ENCODE peak calls at places on chromosomes 16 and 17, in five cellular contexts. P is OCI-LY7, A is cardiac fibroblast, F is body of pancreas, D is LNCaP clone FGC. C is an unnamed sample.

GRCh38 chr16:87431926-87432325 is 39.8 kb downstream of the MAP1LC3B start:
- DNase-seq in P (no peak), A (peak; percentile 84), F (peak; percentile 26), D (no peak), C (no peak)

GRCh38 chr16:77833906-77834599 is 45.7 kb downstream of the VAT1L start:
- DNase-seq in P (no peak), A (peak; percentile 86), F (no peak), D (no peak), C (no peak)

GRCh38 chr16:70592106-70592571 is 54.2 kb upstream of the IL34 start:
- DNase-seq in P (no peak), A (no peak), F (no peak), D (no peak), C (no peak)

GRCh38 chr16:58461640-58462039 is 38.3 kb upstream of the NDRG4 start:
- DNase-seq in P (no peak), A (no peak), F (no peak), D (no peak), C (no peak)

GRCh38 chr17:66331038-66331816 is 28.8 kb downstream of the PRKCA start:
- DNase-seq in P (no peak), A (no peak), F (no peak), D (no peak), C (no peak)

GRCh38 chr17:63498621-63499195 is 21.8 kb downstream of the ACE start:
- DNase-seq in P (no peak), A (peak; percentile 46), F (no peak), D (no peak), C (no peak)

GRCh38 chr17:82709676-82710498 is 6.6 kb upstream of the FN3KRP start:
- DNase-seq in P (no peak), A (no peak), F (no peak), D (no peak), C (no peak)

GRCh38 chr16:8869212-8869987 is 594 bp upstream of the CARHSP1 start:
- DNase-seq in P (peak; percentile 41), A (no peak), F (no peak), D (no peak), C (no peak)

GRCh38 chr17:59427425-59427921 is 96.0 kb downstream of the YPEL2 start:
- DNase-seq in P (no peak), A (peak; percentile 91), F (no peak), D (no peak), C (peak; percentile 54)

GRCh38 chr17:4483012-4483840 is 15.5 kb upstream of the SPNS2 start:
- DNase-seq in P (no peak), A (peak; percentile 25), F (peak; percentile 93), D (peak; percentile 80), C (no peak)

GRCh38 chr17:82848022-82848592 is 8.3 kb upstream of the ZNF750 start:
- DNase-seq in P (no peak), A (peak; percentile 12), F (peak; percentile 42), D (no peak), C (no peak)

GRCh38 chr17:565506-565905 is 149.1 kb downstream of the VPS53 start:
- DNase-seq in P (no peak), A (no peak), F (no peak), D (no peak), C (no peak)
- TF ChIP-seq CTCF in P (no peak), A (peak; percentile 8), F (no peak), D (no peak), C (no peak)

GRCh38 chr17:75271955-75272847 is 1.2 kb upstream of the MIF4GD start:
- DNase-seq in P (peak; percentile 76), A (peak; percentile 43), F (no peak), D (no peak), C (peak; percentile 47)
- TF ChIP-seq CTCF in P (peak; percentile 57), A (no peak), F (no peak), D (no peak), C (no peak)

GRCh38 chr17:16444258-16444886 is 29.0 kb downstream of the TRPV2 start:
- DNase-seq in P (no peak), A (no peak), F (peak; percentile 66), D (no peak), C (peak; percentile 61)

GRCh38 chr17:16447676-16448075 is 32.3 kb downstream of the TRPV2 start:
- DNase-seq in P (no peak), A (no peak), F (no peak), D (no peak), C (no peak)

GRCh38 chr17:16448490-16448889 is 33.1 kb downstream of the TRPV2 start:
- DNase-seq in P (no peak), A (no peak), F (no peak), D (no peak), C (no peak)

GRCh38 chr17:16449121-16449570 is 33.8 kb downstream of the TRPV2 start:
- DNase-seq in P (no peak), A (peak; percentile 56), F (no peak), D (no peak), C (no peak)

DNA sequence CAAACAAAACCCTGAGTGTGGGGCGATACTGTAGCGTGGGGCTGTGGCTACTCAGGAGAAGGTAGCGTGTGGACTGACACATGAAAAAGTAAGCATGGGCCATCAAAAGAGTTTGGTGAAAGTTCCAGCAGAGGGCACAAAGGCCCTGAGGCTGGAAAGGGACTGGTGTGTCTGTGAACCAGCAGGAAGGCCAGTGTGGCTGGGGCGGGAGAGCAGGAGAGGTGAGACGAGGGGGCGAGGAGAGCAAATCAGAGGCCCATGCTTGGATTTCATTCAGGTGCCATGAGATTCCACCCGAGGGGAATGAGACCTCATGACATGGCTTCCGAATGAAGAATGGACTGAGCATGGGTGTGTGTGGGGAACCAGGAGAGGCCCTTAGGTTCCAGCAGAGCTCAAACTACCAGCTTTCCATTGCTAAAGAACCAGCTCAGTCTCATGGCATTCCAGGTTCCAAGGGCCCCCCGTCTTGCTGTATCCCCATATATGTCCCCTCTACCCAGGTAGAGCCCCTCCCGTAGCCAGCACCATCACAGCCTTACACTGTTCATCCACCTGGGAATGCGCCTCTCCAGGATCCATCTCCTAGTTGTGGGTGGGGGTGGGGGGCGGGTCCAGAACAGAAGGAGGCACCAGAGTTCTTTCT is 31.1 kb downstream of the TRPV2 start:
- DNase-seq in P (no peak), A (no peak), F (no peak), D (no peak), C (no peak)
- TF ChIP-seq CTCF in P (peak; percentile 28), A (no peak), F (no peak), D (no peak), C (no peak)

GRCh38 chr16:22948603-22949368 is 134.8 kb downstream of the HS3ST2 start:
- DNase-seq in P (peak; percentile 65), A (peak; percentile 64), F (peak; percentile 79), D (peak; percentile 69), C (peak; percentile 62)
- TF ChIP-seq CTCF in P (peak; percentile 92), A (peak; percentile 61), F (peak; percentile 91), D (peak; percentile 89), C (peak; percentile 72)

GRCh38 chr16:29951966-29952365 is 9.9 kb upstream of the TMEM219 start:
- DNase-seq in P (no peak), A (no peak), F (no peak), D (no peak), C (no peak)
- TF ChIP-seq CTCF in P (no peak), A (peak; percentile 12), F (no peak), D (no peak), C (no peak)

DNA sequence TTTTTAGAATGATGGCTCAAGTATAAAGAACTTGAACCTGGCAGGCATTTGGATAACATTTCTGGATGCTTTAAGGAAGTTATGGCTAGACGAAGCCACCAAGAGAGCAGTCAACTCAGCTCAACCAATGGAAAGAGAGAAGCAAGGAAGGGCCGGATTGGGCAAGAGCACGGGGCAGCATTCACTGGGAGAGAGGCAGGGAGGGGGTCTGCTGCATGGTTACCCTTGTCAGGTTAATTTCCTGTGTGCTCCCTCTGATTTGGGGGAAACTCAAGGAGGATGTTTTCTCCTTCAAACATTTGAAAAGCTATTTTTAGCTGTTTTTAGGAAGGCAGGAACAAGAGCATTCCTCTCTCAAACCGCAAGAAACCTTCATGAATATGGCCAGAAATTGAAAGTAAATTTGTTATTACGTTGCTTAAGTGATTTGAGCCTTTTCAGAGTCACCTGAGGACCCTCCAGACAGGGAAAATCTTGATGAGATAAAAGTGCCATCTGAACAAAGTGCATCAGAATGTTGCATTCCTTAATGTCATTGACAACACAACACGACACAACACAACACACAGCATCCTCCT is 118.6 kb upstream of the ZFHX3 start:
- DNase-seq in P (no peak), A (peak; percentile 55), F (no peak), D (no peak), C (no peak)
- TF ChIP-seq CTCF in P (no peak), A (no peak), F (no peak), D (no peak), C (no peak)

GRCh38 chr16:31508706-31509523 is 724 bp upstream of the RUSF1 start:
- DNase-seq in P (no peak), A (peak; percentile 60), F (no peak), D (peak; percentile 32), C (no peak)

GRCh38 chr16:31505483-31505882 is 2.7 kb downstream of the RUSF1 start:
- DNase-seq in P (peak; percentile 11), A (no peak), F (no peak), D (no peak), C (peak; percentile 78)

GRCh38 chr16:31504159-31504558 is 4.0 kb downstream of the RUSF1 start:
- DNase-seq in P (no peak), A (no peak), F (no peak), D (no peak), C (no peak)

GRCh38 chr16:31507617-31507928 is 618 bp downstream of the RUSF1 start:
- DNase-seq in P (peak; percentile 23), A (no peak), F (no peak), D (no peak), C (peak; percentile 36)

DNA sequence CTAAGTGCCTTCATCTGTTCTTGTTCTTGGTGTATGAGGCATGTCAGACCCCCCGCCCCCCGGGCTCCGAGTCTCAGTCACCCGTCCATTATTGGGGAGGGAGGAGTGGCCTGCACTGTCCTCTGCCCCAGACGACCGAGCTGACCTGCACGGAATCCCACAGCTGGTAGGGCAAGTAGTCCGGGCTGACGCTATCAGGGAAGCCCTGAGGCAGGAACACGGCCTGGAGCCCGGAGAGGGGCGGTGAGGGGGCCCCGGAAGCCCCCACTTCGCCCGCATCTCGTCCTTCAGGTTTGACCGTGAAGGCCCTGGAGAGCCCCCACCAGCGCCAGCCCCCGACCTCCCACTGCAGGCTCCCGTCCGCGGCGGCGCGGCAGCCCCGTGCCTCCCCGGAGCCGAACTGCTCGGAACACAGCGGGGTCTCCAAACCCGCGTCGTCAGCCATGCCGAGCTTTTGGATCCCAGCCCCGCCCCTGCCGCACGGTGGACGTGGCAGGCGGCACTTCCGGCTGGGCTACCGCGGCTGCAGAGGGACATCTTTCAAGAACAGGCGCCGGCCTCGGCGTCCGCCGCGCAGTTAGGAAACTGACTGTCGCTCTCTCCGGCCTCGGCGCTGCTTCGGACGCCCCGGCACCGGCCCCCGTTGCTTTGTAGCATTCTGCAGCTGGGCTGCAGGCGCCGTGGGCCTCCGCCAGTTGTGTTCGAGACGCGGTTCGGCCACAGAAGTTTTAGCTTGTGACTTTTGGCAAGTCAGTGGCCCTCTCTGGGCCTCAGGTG is at the start of gene RUSF1:
- DNase-seq in P (peak; percentile 83), A (peak; percentile 89), F (peak; percentile 93), D (peak; percentile 63), C (peak; percentile 94)
- TF ChIP-seq CTCF in P (no peak), A (no peak), F (no peak), D (no peak), C (no peak)